ENCODE peak calls at places on chromosomes 6 and 20, in eight cellular contexts. R is stimulated activated CD4-positive, alpha-beta T cell treated with anti-CD3 and anti-CD28 coated beads, Interleukin-1b, Interleukin-23, amount 100 ng/mL, for 1 hour; X is PC-9; G is ascending aorta; A is hippocampal formation; D is HepG2; L is thoracic aorta; Q is amygdala. H is an unnamed sample.

GRCh38 chr6:35061102-35061615 is 80.0 kb downstream of the TCP11 start:
- DNase-seq in A (no peak), L (no peak), X (no peak), G (no peak), R (no peak), D (no peak), Q (no peak), H (no peak)

GRCh38 chr6:78810698-78811097 is 56.7 kb upstream of the IRAK1BP1 start:
- DNase-seq in Q (no peak), X (no peak), D (no peak), G (no peak), L (no peak), R (no peak), A (no peak), H (no peak)

GRCh38 chr20:10385850-10386544 is 48.0 kb downstream of the MKKS start:
- DNase-seq in X (no peak), A (no peak), D (no peak), Q (no peak), L (no peak), G (no peak), R (no peak), H (no peak)

GRCh38 chr6:131172237-131172636 is 37.0 kb downstream of the AKAP7 start:
- DNase-seq in D (no peak), A (no peak), X (no peak), L (no peak), R (no peak), G (no peak), Q (no peak), H (no peak)

GRCh38 chr6:92617726-92618125 is 801.6 kb downstream of the EPHA7 start:
- DNase-seq in Q (no peak), G (no peak), R (no peak), A (no peak), X (no peak), D (no peak), L (no peak), H (no peak)

GRCh38 chr6:87588756-87589407 is 905 bp downstream of the RARS2 start:
- DNase-seq in X (no peak), Q (no peak), L (no peak), R (no peak), D (no peak), G (no peak), A (no peak), H (no peak)

GRCh38 chr6:169081264-169081663 is 172.4 kb downstream of the THBS2 start:
- DNase-seq in R (no peak), L (no peak), Q (no peak), G (no peak), D (no peak), A (no peak), X (no peak), H (no peak)

GRCh38 chr6:35260642-35261570 is 1.4 kb downstream of the ZNF76 start:
- DNase-seq in D (no peak), Q (no peak), R (no peak), X (no peak), L (no peak), A (no peak), G (no peak), H (no peak)

GRCh38 chr20:44691424-44692423 is 23.4 kb upstream of the CCN5 start:
- DNase-seq in Q (no peak), X (no peak), L (peak; percentile 55), R (no peak), D (no peak), A (no peak), G (peak; percentile 58), H (no peak)

GRCh38 chr6:149750136-149750609 is 632 bp downstream of the PCMT1 start:
- DNase-seq in L (no peak), R (no peak), D (peak; percentile 80), G (no peak), A (peak; percentile 43), Q (peak; percentile 57), X (peak; percentile 56), H (peak; percentile 27)

GRCh38 chr6:146775227-146775626 is 176.5 kb downstream of the ADGB start:
- DNase-seq in D (no peak), A (no peak), G (no peak), R (no peak), Q (no peak), X (no peak), L (no peak), H (no peak)

GRCh38 chr6:131951576-131952230 is 531 bp upstream of the CCN2 start:
- DNase-seq in X (no peak), G (no peak), Q (no peak), R (no peak), L (no peak), A (no peak), D (no peak), H (no peak)